ENCODE peak calls at places on chromosomes 3 and 15, in seven cellular contexts. J, U, C, H, O, E and X are unnamed samples.

GRCh38 chr15:45338417-45338816 is 39.9 kb downstream of the GATM start:
- DNase-seq in O (no peak), E (no peak), U (no peak), H (no peak), C (no peak), J (no peak), X (no peak)

GRCh38 chr3:61947456-61947855 is 386.1 kb downstream of the PTPRG start:
- DNase-seq in U (no peak), J (no peak), E (no peak), H (no peak), C (no peak), O (no peak), X (no peak)

GRCh38 chr15:65832549-65833364 is 36.5 kb upstream of the RAB11A start:
- DNase-seq in U (peak), H (peak), O (peak), C (peak), J (peak), E (no peak), X (peak)

GRCh38 chr15:41018534-41018933 is 65.3 kb downstream of the CHAC1 start:
- DNase-seq in O (no peak), H (no peak), C (no peak), E (no peak), U (no peak), J (no peak), X (peak)

GRCh38 chr3:144771401-144771870 is 799.8 kb downstream of the DIPK2A start:
- DNase-seq in O (no peak), U (no peak), H (no peak), J (no peak), E (no peak), C (peak), X (peak)

GRCh38 chr15:32994810-32995424 is 199.6 kb downstream of the FMN1 start:
- DNase-seq in E (no peak), C (peak), J (no peak), U (peak), O (no peak), H (no peak), X (peak)

GRCh38 chr3:37174532-37175126 is at the start of gene LRRFIP2:
- DNase-seq in U (no peak), O (no peak), H (no peak), J (no peak), E (no peak), C (peak), X (peak)

GRCh38 chr3:94004301-94004910 is 24.0 kb downstream of the STX19 start:
- DNase-seq in E (no peak), U (peak), H (no peak), O (no peak), J (no peak), C (peak), X (peak)

GRCh38 chr3:50347187-50347813 is 1.8 kb upstream of the ZMYND10 start:
- DNase-seq in H (peak), U (peak), E (peak), J (peak), C (peak), O (peak), X (peak)

GRCh38 chr3:138477801-138478200 is 43.4 kb downstream of the ESYT3 start:
- DNase-seq in E (no peak), O (no peak), C (no peak), U (no peak), H (no peak), J (no peak), X (no peak)

GRCh38 chr15:78838480-78838879 is 27.2 kb upstream of the ADAMTS7 start:
- DNase-seq in C (peak), E (no peak), O (no peak), J (no peak), U (no peak), H (no peak), X (peak)

GRCh38 chr15:46703352-46703861 is 1013.9 kb upstream of the SEMA6D start:
- DNase-seq in C (no peak), E (no peak), O (no peak), J (no peak), U (no peak), H (no peak), X (no peak)

GRCh38 chr3:187798531-187799520 is 53.6 kb upstream of the BCL6 start:
- DNase-seq in U (no peak), C (no peak), J (no peak), E (peak), H (no peak), O (no peak), X (no peak)

GRCh38 chr15:85329561-85330421 is 50.6 kb upstream of the AKAP13 start:
- DNase-seq in U (peak), J (no peak), C (peak), E (no peak), O (no peak), H (no peak), X (peak)

GRCh38 chr15:75640483-75641175 is 605 bp upstream of the IMP3 start:
- DNase-seq in U (peak), C (peak), H (no peak), E (peak), J (peak), O (peak), X (peak)

GRCh38 chr15:64792282-64792681 is 16.9 kb upstream of the RBPMS2 start:
- DNase-seq in U (no peak), C (peak), E (no peak), O (no peak), H (no peak), J (no peak), X (no peak)

GRCh38 chr15:94061041-94061440 is 170.3 kb upstream of the MCTP2 start:
- DNase-seq in O (no peak), C (peak), H (no peak), E (no peak), J (no peak), U (no peak), X (peak)

GRCh38 chr3:168820748-168821445 is 725.2 kb upstream of the GOLIM4 start:
- DNase-seq in U (no peak), E (no peak), H (no peak), O (no peak), J (no peak), C (no peak), X (no peak)

GRCh38 chr3:13947912-13948311 is 68.0 kb upstream of the WNT7A start:
- DNase-seq in H (no peak), O (no peak), J (no peak), U (no peak), E (no peak), C (no peak), X (no peak)

GRCh38 chr15:78317145-78317836 is 17.9 kb upstream of the SKIC8 start:
- DNase-seq in H (no peak), E (peak), J (no peak), U (no peak), C (peak), O (no peak), X (no peak)

GRCh38 chr3:149247929-149248691 is 26.5 kb upstream of the CP start:
- DNase-seq in O (no peak), U (no peak), H (no peak), C (no peak), E (no peak), J (no peak), X (no peak)

GRCh38 chr15:63623231-63623969 is 26.2 kb downstream of the FBXL22 start:
- DNase-seq in E (no peak), J (no peak), H (no peak), U (no peak), O (no peak), C (no peak), X (no peak)

GRCh38 chr3:119310052-119310451 is 15.9 kb downstream of the ARHGAP31 start:
- DNase-seq in J (no peak), E (no peak), U (no peak), H (no peak), O (no peak), C (peak), X (peak)

GRCh38 chr3:157819415-157819814 is 286.8 kb downstream of the SHOX2 start:
- DNase-seq in O (no peak), C (no peak), U (no peak), H (no peak), E (no peak), J (no peak), X (peak)

GRCh38 chr3:57152150-57152549 is 13.0 kb downstream of the IL17RD start:
- DNase-seq in C (no peak), E (no peak), J (no peak), O (no peak), U (no peak), H (peak), X (no peak)

GRCh38 chr3:150545419-150546225 is 674 bp downstream of the SERP1 start:
- DNase-seq in J (no peak), E (no peak), H (no peak), O (no peak), U (no peak), C (peak), X (peak)

GRCh38 chr15:87777054-87777498 is 479.5 kb downstream of the NTRK3 start:
- DNase-seq in E (no peak), H (no peak), J (no peak), U (no peak), C (peak), O (no peak), X (peak)

GRCh38 chr3:77158701-77159100 is 118.8 kb downstream of the ROBO2 start:
- DNase-seq in H (no peak), C (no peak), O (no peak), J (no peak), E (no peak), U (no peak), X (no peak)

GRCh38 chr3:187661267-187661666 is 8.9 kb downstream of the SST start:
- DNase-seq in O (no peak), J (no peak), C (no peak), H (no peak), E (no peak), U (no peak), X (no peak)

GRCh38 chr3:171564723-171565122 is 104.5 kb upstream of the TNIK start:
- DNase-seq in J (no peak), H (no peak), U (no peak), O (no peak), C (no peak), E (no peak), X (no peak)

GRCh38 chr15:73344051-73344450 is 24.7 kb downstream of the HCN4 start:
- DNase-seq in C (no peak), U (no peak), E (no peak), H (no peak), O (no peak), J (no peak), X (peak)

GRCh38 chr3:104564045-104564643 is 802.6 kb upstream of the ALCAM start:
- DNase-seq in C (peak), O (no peak), H (no peak), U (peak), E (peak), J (no peak), X (peak)

GRCh38 chr3:151971814-151972579 is 98.6 kb downstream of the SUCNR1 start:
- DNase-seq in J (no peak), E (no peak), H (no peak), O (no peak), C (peak), U (no peak), X (no peak)

GRCh38 chr3:53478921-53479664 is 15.3 kb upstream of the CACNA1D start:
- DNase-seq in C (no peak), J (no peak), E (no peak), O (no peak), H (no peak), U (no peak), X (no peak)

GRCh38 chr3:112460519-112460918 is 38.8 kb downstream of the BTLA start:
- DNase-seq in H (no peak), E (no peak), C (no peak), J (no peak), O (no peak), U (no peak), X (no peak)

GRCh38 chr3:46019707-46020106 is 7.6 kb downstream of the XCR1 start:
- DNase-seq in C (peak), E (no peak), J (no peak), O (no peak), U (no peak), H (no peak), X (peak)

GRCh38 chr3:108388136-108389132 is 92.1 kb downstream of the HHLA2 start:
- DNase-seq in J (no peak), E (no peak), O (no peak), U (no peak), C (no peak), H (no peak), X (no peak)

GRCh38 chr3:39962566-39962965 is 153.2 kb downstream of the MYRIP start:
- DNase-seq in H (peak), J (no peak), C (peak), O (no peak), U (no peak), E (no peak), X (peak)

GRCh38 chr3:47420044-47420430 is 39.2 kb downstream of the PTPN23 start:
- DNase-seq in E (no peak), U (no peak), H (no peak), O (no peak), C (no peak), J (peak), X (no peak)

GRCh38 chr3:47419083-47420043 is 38.5 kb downstream of the PTPN23 start:
- DNase-seq in C (no peak), E (no peak), U (no peak), J (no peak), H (no peak), O (no peak), X (no peak)

GRCh38 chr3:47422743-47423142 is 41.9 kb downstream of the PTPN23 start:
- DNase-seq in O (no peak), C (no peak), H (no peak), J (no peak), U (no peak), E (no peak), X (no peak)

GRCh38 chr3:47421741-47422649 is 41.2 kb downstream of the PTPN23 start:
- DNase-seq in H (no peak), U (peak), J (peak), E (no peak), C (peak), O (peak), X (peak)

DNA sequence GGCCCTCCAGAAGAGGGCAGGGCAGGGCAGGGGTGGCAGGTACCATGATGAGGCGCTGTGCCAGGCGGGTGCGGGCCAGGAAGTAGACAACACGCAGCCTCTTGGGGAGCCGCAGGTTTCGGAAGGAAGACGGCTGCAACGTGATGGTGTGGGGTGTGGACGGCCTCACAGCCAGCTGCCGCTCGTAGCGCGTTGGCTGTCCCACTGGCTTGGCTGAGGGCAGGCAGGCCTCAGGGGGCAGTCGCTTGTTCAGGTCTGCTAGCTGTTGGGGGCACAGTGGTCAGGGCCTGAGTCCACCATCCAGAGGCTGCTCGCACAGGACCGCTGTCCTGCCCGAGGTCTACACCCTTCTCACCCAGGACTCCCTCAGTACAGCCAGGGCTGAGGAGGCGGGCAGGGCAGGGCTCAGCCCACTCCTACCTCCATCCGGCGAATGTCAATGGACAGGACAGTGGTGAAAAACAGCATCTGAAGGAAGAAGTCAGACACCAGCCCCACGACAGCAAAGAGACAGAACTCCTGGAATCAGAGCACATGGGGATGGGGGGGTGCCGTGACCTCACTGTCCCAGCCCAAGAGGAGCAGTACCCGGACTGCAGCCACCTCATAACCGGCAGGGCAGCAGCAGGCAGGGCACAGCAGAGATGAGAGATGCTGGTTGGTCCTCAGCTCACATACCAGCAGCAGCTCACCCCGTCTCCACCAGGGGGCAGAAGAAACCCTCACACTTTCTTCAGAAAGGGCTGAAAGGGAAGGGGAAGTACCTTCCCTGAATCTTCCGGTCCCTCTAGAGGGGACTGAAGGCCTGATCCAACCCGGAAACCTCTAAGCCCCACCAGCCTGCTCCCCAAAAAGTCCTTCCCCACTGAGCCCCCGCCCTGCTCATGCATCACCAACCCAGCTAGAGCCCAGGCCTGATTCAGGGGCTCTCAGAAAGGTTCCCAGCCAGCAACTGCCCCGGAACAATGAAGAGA is 40.0 kb downstream of the PTPN23 start:
- DNase-seq in E (peak), C (peak), U (peak), O (peak), H (peak), J (peak), X (peak)
- H3K4me3 ChIP-seq in E (no peak), C (no peak), U (no peak), O (no peak), H (no peak), J (no peak), X (no peak)

GRCh38 chr3:114092151-114093000 is 35.8 kb downstream of the QTRT2 start:
- DNase-seq in C (peak), O (no peak), U (no peak), H (no peak), J (no peak), E (no peak), X (no peak)
- H3K4me3 ChIP-seq in C (no peak), O (no peak), U (no peak), H (no peak), J (no peak), E (no peak), X (no peak)

GRCh38 chr15:60397772-60398445 is at the start of gene ANXA2:
- DNase-seq in J (peak), C (peak), O (peak), H (peak), U (peak), E (no peak), X (peak)

GRCh38 chr15:60396964-60397771 is 618 bp downstream of the ANXA2 start:
- DNase-seq in U (peak), O (peak), E (no peak), H (peak), C (peak), J (peak), X (peak)

GRCh38 chr15:60396100-60396499 is 1.7 kb downstream of the ANXA2 start:
- DNase-seq in C (no peak), E (no peak), O (no peak), U (no peak), H (no peak), J (no peak), X (peak)

GRCh38 chr15:60395276-60396011 is 2.3 kb downstream of the ANXA2 start:
- DNase-seq in H (no peak), E (no peak), U (no peak), O (no peak), C (no peak), J (no peak), X (peak)

GRCh38 chr15:60396560-60396963 is 1.2 kb downstream of the ANXA2 start:
- DNase-seq in H (no peak), O (no peak), U (no peak), C (no peak), J (no peak), E (no peak), X (peak)
- H3K4me3 ChIP-seq in H (peak), O (peak), U (peak), C (peak), J (peak), E (no peak), X (peak)

DNA sequence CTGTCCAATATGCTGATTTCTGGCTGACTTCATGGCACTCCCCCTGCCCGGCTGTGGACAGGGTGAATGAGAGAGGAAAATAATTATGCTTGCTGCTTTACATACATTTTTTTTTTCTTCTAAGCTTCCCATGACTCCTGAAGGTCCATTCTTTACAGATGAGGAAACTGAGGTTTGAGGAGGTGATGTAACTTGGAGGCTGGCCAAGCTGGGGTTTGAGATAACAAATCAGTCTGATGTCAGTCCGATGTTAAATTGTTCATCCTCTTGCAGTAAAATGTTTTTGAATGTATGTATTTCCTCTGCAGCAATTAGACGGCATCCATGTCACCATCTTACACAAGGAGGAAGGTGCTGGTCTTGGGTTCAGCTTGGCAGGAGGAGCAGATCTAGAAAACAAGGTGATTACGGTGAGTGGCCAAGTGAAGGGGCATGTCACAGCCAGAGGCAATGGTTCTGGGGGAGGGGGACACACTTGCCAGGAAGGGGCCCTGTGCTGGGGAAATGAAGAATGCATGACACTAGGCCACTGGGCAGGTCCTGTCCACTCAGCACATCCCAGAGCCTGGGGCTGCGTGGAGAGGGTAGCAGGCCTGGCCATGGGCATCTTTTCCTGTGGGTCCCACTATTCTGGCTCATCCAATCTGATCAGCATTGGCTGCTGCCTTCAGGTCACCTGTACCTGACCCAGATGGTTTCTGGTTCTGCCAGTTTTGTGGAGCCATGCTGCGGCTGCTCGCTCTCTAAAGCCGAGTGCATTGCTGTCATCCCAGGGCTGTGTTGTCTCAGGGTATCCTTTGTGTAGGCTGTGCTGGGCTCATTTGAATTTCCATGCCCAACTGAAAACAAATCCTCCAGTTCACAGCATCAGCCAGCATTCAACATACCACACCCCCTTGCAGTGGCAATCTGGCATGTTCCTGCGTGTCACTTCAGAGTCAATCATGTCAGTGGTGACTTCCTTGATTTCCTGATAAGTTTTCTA is 20.4 kb downstream of the STARD5 start:
- DNase-seq in E (no peak), O (peak), H (no peak), C (no peak), J (no peak), U (no peak), X (no peak)
- H3K4me3 ChIP-seq in E (no peak), O (no peak), H (no peak), C (no peak), J (no peak), U (no peak), X (no peak)

DNA sequence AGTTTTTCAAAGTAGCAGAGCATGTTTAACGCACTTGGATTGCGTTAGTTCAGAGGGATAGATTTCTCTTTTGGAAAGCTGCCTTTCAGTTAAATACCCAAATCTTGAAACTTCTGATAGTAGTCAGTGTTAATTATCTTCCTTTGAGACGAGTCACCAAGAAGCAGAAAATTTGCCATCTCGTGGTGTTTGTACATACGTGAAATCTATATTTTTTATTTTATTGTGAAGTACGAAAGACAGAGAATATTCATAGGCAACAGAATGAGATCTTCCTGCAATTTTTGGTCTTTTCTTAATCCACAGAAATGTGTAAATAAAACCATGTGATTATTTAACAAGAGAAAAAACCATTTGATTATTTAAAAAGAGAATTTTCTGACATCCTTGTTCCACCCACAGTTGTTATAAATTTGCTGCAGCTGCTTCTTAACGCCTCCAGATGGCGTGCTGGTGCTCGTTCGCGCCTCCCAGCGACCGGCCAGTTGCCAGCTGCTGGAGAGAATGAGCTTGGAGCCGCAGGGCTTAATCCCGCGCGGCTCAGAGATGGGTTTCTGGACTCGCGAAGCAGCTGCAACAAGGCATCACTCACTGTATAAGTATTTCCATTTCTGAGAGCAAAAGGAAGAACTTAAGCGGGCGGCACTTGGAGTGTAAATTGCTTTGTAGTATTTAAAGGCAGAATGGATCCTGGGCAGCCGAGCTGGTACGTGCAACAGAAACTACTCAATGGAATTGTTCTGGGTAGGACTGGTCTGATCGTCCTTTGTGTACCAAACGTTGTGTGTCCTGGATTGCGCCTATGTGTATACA is 10.5 kb upstream of the SLITRK3 start:
- DNase-seq in O (peak), E (peak), C (peak), H (peak), J (peak), U (peak), X (peak)
- H3K4me3 ChIP-seq in O (peak), E (no peak), C (peak), H (peak), J (no peak), U (peak), X (peak)